ENCODE peak calls at places on chromosomes 1 and 21, in four cellular contexts. S is mammary epithelial cell; A is IMR-90; J is CD8-positive, alpha-beta memory T cell. U is an unnamed sample.

GRCh38 chr1:106907795-106908194 is 148.7 kb upstream of the PRMT6 start:
- DNase-seq in S (no peak), J (no peak), A (no peak), U (peak; percentile 27)

GRCh38 chr21:34878501-34878900 is 170.6 kb downstream of the RUNX1 start:
- DNase-seq in J (no peak), A (no peak), S (no peak), U (no peak)

GRCh38 chr1:98557808-98558390 is 103.6 kb upstream of the SNX7 start:
- DNase-seq in A (no peak), S (no peak), J (no peak), U (no peak)

GRCh38 chr1:228146761-228147693 is 2.7 kb upstream of the GJC2 start:
- DNase-seq in A (no peak), J (no peak), S (no peak), U (no peak)

GRCh38 chr21:31343680-31344480 is at the start of gene TIAM1:
- DNase-seq in S (peak; percentile 89), J (no peak), A (peak; percentile 66), U (no peak)

GRCh38 chr1:228364068-228364705 is 42.4 kb downstream of the TRIM11 start:
- DNase-seq in A (no peak), J (no peak), S (no peak), U (no peak)

GRCh38 chr1:106226550-106226949 is 829.9 kb upstream of the PRMT6 start:
- DNase-seq in A (no peak), J (no peak), S (no peak), U (no peak)

GRCh38 chr1:58460469-58460868 is 86.1 kb downstream of the OMA1 start:
- DNase-seq in A (peak; percentile 17), J (no peak), S (peak; percentile 23), U (no peak)

GRCh38 chr1:225911207-225912130 is 12.6 kb downstream of the PYCR2 start:
- DNase-seq in J (peak; percentile 70), A (peak; percentile 17), S (no peak), U (peak; percentile 62)

GRCh38 chr1:108075055-108075454 is 110.1 kb upstream of the VAV3 start:
- DNase-seq in A (no peak), S (no peak), J (no peak), U (peak; percentile 28)

GRCh38 chr21:44304846-44305245 is 5.0 kb downstream of the PFKL start:
- DNase-seq in S (no peak), J (peak; percentile 32), A (peak; percentile 23), U (no peak)

GRCh38 chr21:44006017-44006624 is 6.0 kb upstream of the TRAPPC10 start:
- DNase-seq in S (peak; percentile 88), J (no peak), A (peak; percentile 90), U (no peak)

GRCh38 chr1:59805564-59805963 is 9.2 kb upstream of the HOOK1 start:
- DNase-seq in S (no peak), A (no peak), J (no peak), U (no peak)

GRCh38 chr1:33735624-33736023 is 128.3 kb upstream of the HMGB4 start:
- DNase-seq in A (no peak), J (no peak), S (no peak), U (no peak)

GRCh38 chr1:117565745-117566455 is 39.9 kb upstream of the TENT5C start:
- DNase-seq in S (no peak), J (no peak), A (no peak), U (no peak)

GRCh38 chr1:36476945-36477344 is 5.8 kb downstream of the CSF3R start:
- DNase-seq in J (no peak), A (no peak), S (no peak), U (no peak)

GRCh38 chr1:39268112-39268581 is 63.7 kb downstream of the MACF1 start:
- DNase-seq in J (peak; percentile 7), S (peak; percentile 83), A (peak; percentile 90), U (no peak)

GRCh38 chr1:204130989-204131892 is 20.6 kb downstream of the ETNK2 start:
- DNase-seq in J (no peak), A (peak; percentile 89), S (peak; percentile 82), U (no peak)

GRCh38 chr1:242196101-242196500 is 197.2 kb upstream of the MAP1LC3C start:
- DNase-seq in A (no peak), S (no peak), J (no peak), U (no peak)

GRCh38 chr1:29603622-29604021 is 367.3 kb downstream of the PTPRU start:
- DNase-seq in J (no peak), A (no peak), S (no peak), U (no peak)

GRCh38 chr1:10867138-10867721 is 70.8 kb upstream of the CASZ1 start:
- DNase-seq in S (no peak), J (peak; percentile 59), A (peak; percentile 18), U (peak; percentile 53)

GRCh38 chr1:51644533-51645197 is 27.8 kb downstream of the OSBPL9 start:
- DNase-seq in S (peak; percentile 64), J (no peak), A (peak; percentile 85), U (no peak)

GRCh38 chr1:71414229-71414628 is 333.4 kb upstream of the ZRANB2 start:
- DNase-seq in J (no peak), A (peak; percentile 8), S (no peak), U (no peak)

GRCh38 chr1:111598534-111598933 is 21.1 kb upstream of the RAP1A start:
- DNase-seq in A (no peak), S (no peak), J (peak; percentile 43), U (no peak)

GRCh38 chr1:230335861-230336549 is 90.1 kb downstream of the PGBD5 start:
- DNase-seq in S (no peak), J (no peak), A (peak; percentile 6), U (no peak)

GRCh38 chr1:15939181-15940109 is 36.5 kb downstream of the ZBTB17 start:
- DNase-seq in S (no peak), A (peak; percentile 63), J (no peak), U (no peak)

GRCh38 chr1:183877321-183877720 is 72.4 kb downstream of the RGL1 start:
- DNase-seq in S (no peak), A (peak; percentile 31), J (no peak), U (no peak)

GRCh38 chr1:202254454-202255252 is 61.1 kb downstream of the LGR6 start:
- DNase-seq in A (peak; percentile 23), S (no peak), J (no peak), U (no peak)

GRCh38 chr1:16617778-16618580 is 4.6 kb upstream of the NBPF1 start:
- DNase-seq in J (no peak), S (no peak), A (no peak), U (no peak)

GRCh38 chr1:5509664-5510452 is 482.4 kb downstream of the NPHP4 start:
- DNase-seq in A (peak; percentile 15), S (peak; percentile 3), J (peak; percentile 47), U (peak; percentile 33)

GRCh38 chr1:234260578-234260977 is 112.7 kb upstream of the COA6 start:
- DNase-seq in A (no peak), S (peak; percentile 75), J (no peak), U (no peak)

DNA sequence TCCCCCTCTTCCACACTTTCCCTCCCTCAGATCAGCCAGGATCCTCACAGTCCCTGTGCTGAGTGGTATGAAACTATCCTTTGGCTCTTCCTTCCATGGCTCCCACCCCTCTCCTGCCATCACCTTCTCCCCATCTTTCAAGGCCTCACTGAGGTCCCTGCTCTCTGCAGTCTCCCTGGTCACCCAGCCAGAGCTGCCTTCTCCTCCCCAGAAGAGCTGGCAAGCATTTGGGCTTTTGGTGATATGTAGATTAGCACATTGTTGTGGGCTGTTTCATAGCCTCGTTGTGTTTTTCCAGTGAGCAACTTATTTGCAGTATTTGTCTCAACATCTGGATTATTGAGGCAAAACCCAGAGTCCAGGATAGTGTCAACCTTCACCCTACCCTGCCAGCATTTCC is 2.2 kb downstream of the CSF1 start:
- DNase-seq in J (no peak), A (peak; percentile 31), S (no peak), U (no peak)
- H3K4me3 ChIP-seq in J (no peak overlapping the region), A (no peak overlapping the region), S (no peak overlapping the region), U (no peak overlapping the region)

DNA sequence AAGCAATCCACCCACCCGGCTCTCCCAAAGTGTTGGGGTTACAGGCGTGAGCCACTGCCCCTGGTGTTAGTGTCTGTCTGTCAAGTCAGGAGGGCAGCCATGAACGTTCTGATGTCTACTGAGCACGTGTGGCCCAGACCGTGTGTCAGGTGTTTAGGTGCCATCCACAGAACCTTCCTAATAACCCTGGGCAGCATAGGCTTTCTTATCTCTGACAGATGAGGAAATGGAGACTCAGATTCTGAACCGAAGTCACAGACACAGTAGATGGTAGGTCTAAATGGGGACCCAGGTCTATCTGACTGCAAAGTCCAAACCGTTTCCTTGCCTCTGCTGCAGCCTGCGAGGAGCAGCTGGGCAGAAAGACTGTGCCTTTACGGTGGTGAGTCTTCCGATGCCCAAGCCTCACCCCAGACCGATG is 622 bp upstream of the IL6R start:
- DNase-seq in A (no peak), J (peak; percentile 22), S (no peak), U (no peak)
- H3K4me3 ChIP-seq in A (no peak overlapping the region), J (peak overlapping the region; percentile 68), S (peak overlapping the region; percentile 91), U (peak overlapping the region; percentile 63)

GRCh38 chr1:56202743-56203142 is 376.6 kb downstream of the PLPP3 start:
- DNase-seq in A (no peak), J (no peak), S (peak; percentile 15), U (no peak)

GRCh38 chr1:56202186-56202585 is 377.2 kb downstream of the PLPP3 start:
- DNase-seq in J (no peak), A (no peak), S (peak; percentile 68), U (no peak)

GRCh38 chr1:56199060-56199459 is 380.3 kb downstream of the PLPP3 start:
- DNase-seq in S (no peak), A (no peak), J (no peak), U (no peak)

GRCh38 chr1:56200921-56201320 is 378.4 kb downstream of the PLPP3 start:
- DNase-seq in A (peak; percentile 21), S (no peak), J (no peak), U (no peak)

DNA sequence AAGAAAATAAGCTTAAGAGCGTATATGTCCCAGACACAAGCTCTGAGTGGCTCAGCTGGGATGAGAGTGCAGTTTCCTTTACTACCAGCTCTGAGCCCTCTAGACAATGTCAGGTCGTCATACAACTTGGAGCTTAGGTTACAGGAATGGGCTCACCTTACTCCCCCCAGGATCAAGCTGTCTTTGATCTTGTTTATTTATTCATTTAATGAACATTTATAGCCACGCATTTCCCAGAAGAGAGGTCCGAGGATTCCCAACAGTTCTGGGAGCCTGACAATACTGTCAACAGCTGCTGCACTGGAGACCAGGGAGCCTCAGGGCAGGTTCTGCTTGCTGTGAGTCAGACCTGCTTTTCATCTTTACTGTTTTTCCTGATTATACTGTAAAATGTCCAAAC is 378.9 kb downstream of the PLPP3 start:
- DNase-seq in S (no peak), A (peak; percentile 46), J (no peak), U (no peak)
- H3K4me3 ChIP-seq in S (no peak overlapping the region), A (no peak overlapping the region), J (no peak overlapping the region), U (no peak overlapping the region)

DNA sequence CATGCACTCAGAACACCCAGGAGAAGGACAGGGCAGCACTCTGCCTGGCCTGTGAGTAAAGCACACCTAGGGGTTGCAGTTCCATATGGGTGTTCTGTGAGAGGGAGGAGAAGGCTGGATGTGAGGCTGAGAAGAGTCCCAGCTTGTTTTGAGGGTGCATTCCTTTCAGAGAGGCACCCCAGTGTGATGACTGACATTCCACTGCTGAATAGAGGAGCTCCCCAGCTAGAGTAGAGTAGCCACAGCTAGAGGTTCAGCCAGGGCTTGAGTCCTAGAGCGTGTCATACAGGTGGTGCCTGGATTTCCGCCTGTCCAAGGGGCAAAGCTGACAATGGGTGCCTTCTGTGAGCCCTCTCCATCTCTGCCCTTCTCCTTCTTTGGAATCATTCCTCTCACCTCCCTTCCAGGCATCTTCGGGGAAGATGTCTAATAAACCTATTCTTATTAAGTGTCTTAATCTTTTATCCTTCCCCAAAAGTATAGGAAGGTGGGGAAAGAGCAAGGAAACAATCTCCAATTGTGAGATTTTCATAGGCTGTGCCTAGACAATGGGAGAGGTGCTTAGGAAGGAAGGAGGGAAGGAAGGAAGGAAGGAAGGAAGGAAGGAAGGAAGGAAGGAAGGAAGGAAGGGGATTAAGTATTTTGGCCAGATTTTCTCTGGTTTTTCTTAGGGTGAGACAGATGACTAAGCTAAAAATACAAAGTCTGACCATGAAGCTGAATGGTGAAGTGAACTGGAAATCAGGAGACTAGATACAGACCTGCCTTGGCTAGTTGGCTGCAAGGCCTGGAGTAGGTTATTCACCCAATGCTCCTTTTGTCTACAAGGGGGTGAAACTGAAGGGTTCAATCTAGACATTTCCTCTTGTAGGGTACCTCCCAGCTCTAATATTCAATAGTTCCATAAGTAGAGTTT is 43.6 kb upstream of the SYT6 start:
- DNase-seq in S (no peak), J (no peak), A (no peak), U (no peak)
- H3K4me3 ChIP-seq in S (no peak overlapping the region), J (no peak overlapping the region), A (no peak overlapping the region), U (no peak overlapping the region)

U was measured in GM06990.